ENCODE peak calls at places on chromosomes 7 and 10, in four cellular contexts. O, U, T and H are unnamed samples.

GRCh38 chr7:39342763-39343162 is 223.4 kb upstream of the YAE1 start:
- DNase-seq in U (no peak), T (no peak), O (no peak), H (no peak)

GRCh38 chr10:35331894-35332640 is 4.2 kb upstream of the CCNY start:
- DNase-seq in T (peak), U (no peak), O (no peak), H (peak)

GRCh38 chr10:13955426-13955825 is 368.7 kb downstream of the PRPF18 start:
- DNase-seq in O (no peak), T (no peak), U (no peak), H (no peak)

GRCh38 chr10:124420254-124420653 is 1.5 kb upstream of the OAT start:
- DNase-seq in T (no peak), O (no peak), U (peak), H (no peak)

GRCh38 chr10:117259279-117259678 is 18.4 kb downstream of the SLC18A2 start:
- DNase-seq in U (no peak), T (no peak), O (no peak), H (no peak)

GRCh38 chr10:59825932-59826331 is 72.7 kb upstream of the MRLN start:
- DNase-seq in O (no peak), T (no peak), U (no peak), H (no peak)

GRCh38 chr7:131111-132094 is 61.0 kb upstream of the FAM20C start:
- DNase-seq in T (no peak), U (no peak), O (no peak), H (no peak)

GRCh38 chr10:4519691-4520402 is 306.2 kb upstream of the AKR1E2 start:
- DNase-seq in U (no peak), O (no peak), T (no peak), H (no peak)

GRCh38 chr10:27865221-27865635 is 119.6 kb upstream of the MKX start:
- DNase-seq in U (no peak), T (no peak), O (no peak), H (no peak)

GRCh38 chr10:4073912-4074311 is 288.9 kb upstream of the KLF6 start:
- DNase-seq in U (no peak), O (no peak), T (no peak), H (no peak)

GRCh38 chr7:55120501-55121198 is 101.8 kb downstream of the EGFR start:
- DNase-seq in T (no peak), U (no peak), O (no peak), H (no peak)

GRCh38 chr7:137953043-137953691 is 48.7 kb downstream of the CREB3L2 start:
- DNase-seq in U (no peak), T (no peak), O (no peak), H (no peak)

GRCh38 chr10:68957654-68958053 is 1.7 kb downstream of the DDX21 start:
- DNase-seq in T (no peak), U (no peak), O (no peak), H (peak)

GRCh38 chr10:133124357-133125211 is 35.4 kb upstream of the KNDC1 start:
- DNase-seq in O (no peak), U (peak), T (no peak), H (peak)

GRCh38 chr10:5576780-5577472 is 52.2 kb downstream of the CALML3 start:
- DNase-seq in T (no peak), U (no peak), O (no peak), H (peak)

DNA sequence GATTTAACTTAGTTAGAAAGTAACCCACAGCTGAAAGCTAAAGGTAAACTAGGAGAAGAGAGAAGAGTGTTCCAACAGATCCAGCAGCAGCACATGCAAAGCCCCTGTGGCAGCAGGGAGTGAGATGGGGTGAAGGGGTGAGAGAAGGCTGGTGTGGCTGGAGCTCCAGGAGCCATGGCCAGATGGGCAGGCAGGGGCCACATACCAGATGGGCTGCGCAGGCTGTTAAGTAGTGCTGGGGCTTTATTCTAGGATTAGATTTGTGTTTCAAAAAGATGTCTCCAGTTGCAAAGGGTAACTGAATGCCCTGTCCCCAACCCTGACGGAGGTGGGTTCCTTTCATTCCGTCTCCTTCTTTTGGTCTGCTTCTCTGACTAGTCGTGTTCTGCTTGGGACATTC is 33.2 kb downstream of the HIF1AN start:
- DNase-seq in T (no peak), O (no peak), U (no peak), H (no peak)
- TF ChIP-seq POLR2AphosphoS2 in T (no peak), O (no peak), U (no peak), H (no peak)

DNA sequence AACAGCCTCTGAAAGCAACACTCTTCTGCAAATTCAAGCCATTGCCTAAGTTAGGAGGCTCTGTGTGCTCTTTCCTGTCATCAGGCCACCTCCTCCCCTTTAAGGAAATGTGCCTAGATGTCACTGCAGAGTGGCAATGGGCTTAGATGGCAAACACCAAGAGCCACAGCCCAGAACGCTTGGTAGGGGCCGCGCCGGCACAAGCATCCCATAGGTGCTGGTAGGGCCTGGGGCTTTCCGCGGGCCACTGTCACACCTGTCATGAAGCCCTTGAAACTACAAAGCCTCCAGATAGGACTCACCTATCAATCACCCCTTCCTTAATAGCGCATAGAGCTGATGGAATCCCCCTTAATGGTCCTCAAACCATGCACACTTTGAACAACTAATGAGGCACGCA is 299.9 kb downstream of the GRID1 start:
- DNase-seq in U (no peak), O (no peak), T (no peak), H (no peak)
- TF ChIP-seq POLR2AphosphoS2 in U (no peak), O (no peak), T (no peak), H (no peak)

DNA sequence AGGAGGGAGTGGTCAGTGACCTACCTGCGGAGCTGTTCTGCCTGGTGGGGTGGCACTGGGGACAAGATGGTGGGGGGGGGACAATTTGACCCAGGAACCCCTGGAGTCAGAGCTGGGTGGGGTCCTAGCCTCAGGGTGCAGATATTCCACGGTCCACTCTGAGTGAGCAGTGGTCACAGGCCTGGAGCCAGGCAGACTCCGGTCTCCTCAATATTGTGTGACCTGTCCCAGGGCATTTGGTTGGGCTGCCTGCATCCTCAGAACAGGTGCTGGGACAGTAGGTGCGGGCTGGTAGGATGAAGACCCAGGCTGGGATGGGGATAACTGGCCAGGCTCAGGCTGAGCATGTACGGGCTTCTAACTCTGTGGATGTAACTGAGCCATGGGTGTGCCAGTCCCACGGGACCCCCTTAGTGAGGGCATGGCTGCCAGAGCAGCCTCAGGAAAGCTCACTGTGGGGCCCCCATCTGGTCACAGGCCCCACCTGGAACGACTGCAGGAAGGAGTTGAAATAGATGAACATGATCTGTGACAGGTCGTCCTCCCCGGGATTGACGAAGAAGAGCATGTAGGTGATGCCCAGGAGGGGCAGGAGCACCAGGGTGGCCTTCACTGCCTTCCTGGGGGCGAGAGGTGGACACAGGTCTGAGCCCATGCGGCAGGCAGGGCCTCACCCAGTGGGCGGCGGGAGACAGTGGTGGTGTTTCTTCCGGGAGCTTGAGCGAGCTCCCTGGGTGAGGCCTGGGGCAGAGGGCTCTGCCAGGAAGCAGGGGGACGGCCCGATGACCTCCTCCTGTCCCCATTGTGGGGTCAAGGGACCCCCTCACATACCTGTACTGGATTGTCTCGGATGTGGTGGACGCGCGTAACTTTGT is 26.9 kb downstream of the CRHR2 start:
- DNase-seq in O (no peak), U (no peak), T (no peak), H (no peak)
- TF ChIP-seq POLR2AphosphoS2 in O (no peak), U (no peak), T (no peak), H (no peak)

GRCh38 chr10:97874332-97874731 is 24.7 kb downstream of the GOLGA7B start:
- DNase-seq in T (no peak), U (no peak), O (no peak), H (no peak)

GRCh38 chr10:97875391-97875790 is 25.7 kb downstream of the GOLGA7B start:
- DNase-seq in U (no peak), T (no peak), O (no peak), H (no peak)

GRCh38 chr10:97873569-97873968 is 23.9 kb downstream of the GOLGA7B start:
- DNase-seq in T (no peak), U (no peak), O (no peak), H (no peak)

GRCh38 chr10:97879241-97879640 is 29.6 kb downstream of the GOLGA7B start:
- DNase-seq in U (no peak), O (no peak), T (no peak), H (no peak)

DNA sequence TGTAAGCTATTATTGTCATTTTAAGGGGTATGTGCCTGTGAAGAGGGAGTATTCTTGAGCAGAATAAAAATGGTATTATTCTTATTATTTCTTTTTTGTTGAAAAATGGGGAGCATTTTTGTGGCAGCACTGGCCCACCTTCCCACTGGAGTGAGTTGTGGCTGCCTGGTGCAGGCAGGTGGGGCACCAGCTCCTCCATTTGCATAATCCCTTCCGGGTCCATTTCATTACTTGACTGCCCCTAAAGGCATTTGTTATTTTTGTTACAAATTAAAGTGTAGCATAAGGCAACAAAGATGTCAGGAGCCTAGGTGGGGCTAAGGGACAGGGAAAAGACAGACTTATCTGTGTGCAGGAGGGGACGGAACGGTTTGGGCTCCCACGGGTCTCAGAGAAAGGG is 26.7 kb downstream of the GOLGA7B start:
- DNase-seq in U (no peak), O (no peak), T (no peak), H (no peak)
- TF ChIP-seq POLR2AphosphoS2 in U (no peak), O (no peak), T (no peak), H (no peak)

GRCh38 chr10:71260622-71261325 is 48.4 kb downstream of the UNC5B start:
- DNase-seq in U (no peak), T (no peak), O (no peak), H (no peak)

GRCh38 chr10:71263376-71263775 is 51.0 kb downstream of the UNC5B start:
- DNase-seq in T (no peak), O (no peak), U (no peak), H (no peak)

GRCh38 chr10:71262817-71263216 is 50.4 kb downstream of the UNC5B start:
- DNase-seq in T (no peak), O (no peak), U (no peak), H (no peak)

GRCh38 chr10:71259815-71260501 is 47.6 kb downstream of the UNC5B start:
- DNase-seq in O (no peak), U (no peak), T (no peak), H (no peak)

DNA sequence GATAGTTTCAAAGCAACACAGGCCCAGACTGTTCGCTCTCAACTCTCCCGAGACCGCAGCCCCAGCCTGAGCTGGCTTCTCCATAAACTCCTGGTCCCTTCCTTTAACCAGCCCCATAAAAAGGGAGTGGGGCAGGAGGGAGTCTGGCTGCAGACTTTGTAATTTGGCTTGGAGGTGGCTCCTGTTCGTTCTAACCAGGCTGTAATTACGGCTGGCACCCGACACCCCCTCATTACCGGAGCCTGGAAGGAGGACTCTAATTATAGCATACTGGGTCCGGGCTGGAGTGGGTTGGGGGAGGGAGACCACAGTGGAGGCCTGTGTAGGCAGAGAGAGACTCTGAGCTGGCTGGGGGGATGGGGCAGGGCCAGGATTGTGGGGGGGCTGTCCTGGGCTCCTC is 49.7 kb downstream of the UNC5B start:
- DNase-seq in U (no peak), O (no peak), T (no peak), H (no peak)
- TF ChIP-seq POLR2AphosphoS2 in U (no peak), O (no peak), T (no peak), H (no peak)

GRCh38 chr10:93126484-93127052 is 52.9 kb downstream of the CYP26A1 start:
- DNase-seq in U (peak), T (no peak), O (no peak), H (no peak)

DNA sequence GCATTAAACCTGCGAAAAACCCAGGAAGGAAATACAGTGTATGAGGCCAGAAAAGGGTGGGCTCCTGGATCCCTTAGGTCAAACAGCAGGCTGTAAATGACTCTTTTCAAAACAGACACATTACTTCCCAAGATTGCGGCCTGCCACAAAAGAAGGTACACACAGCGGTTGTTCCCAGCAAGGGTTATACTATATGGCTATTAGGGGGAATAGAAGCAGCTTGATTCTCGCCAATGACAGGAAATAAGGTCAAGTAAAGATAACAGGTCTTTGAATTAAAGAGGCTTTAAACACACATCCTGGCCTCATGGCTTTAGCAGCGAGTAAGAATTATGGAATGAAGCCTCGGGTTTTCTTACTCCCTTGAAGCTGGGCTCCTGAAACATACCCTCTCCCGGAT is 58.3 kb downstream of the CYP26A1 start:
- DNase-seq in U (no peak), O (no peak), T (no peak), H (no peak)
- TF ChIP-seq POLR2AphosphoS2 in U (no peak), O (no peak), T (no peak), H (no peak)

GRCh38 chr7:101236292-101236691 is 1.3 kb downstream of the CLDN15 start:
- DNase-seq in U (no peak), O (no peak), T (no peak), H (no peak)
- TF ChIP-seq POLR2AphosphoS2 in U (no peak), O (no peak), T (no peak), H (no peak)

DNA sequence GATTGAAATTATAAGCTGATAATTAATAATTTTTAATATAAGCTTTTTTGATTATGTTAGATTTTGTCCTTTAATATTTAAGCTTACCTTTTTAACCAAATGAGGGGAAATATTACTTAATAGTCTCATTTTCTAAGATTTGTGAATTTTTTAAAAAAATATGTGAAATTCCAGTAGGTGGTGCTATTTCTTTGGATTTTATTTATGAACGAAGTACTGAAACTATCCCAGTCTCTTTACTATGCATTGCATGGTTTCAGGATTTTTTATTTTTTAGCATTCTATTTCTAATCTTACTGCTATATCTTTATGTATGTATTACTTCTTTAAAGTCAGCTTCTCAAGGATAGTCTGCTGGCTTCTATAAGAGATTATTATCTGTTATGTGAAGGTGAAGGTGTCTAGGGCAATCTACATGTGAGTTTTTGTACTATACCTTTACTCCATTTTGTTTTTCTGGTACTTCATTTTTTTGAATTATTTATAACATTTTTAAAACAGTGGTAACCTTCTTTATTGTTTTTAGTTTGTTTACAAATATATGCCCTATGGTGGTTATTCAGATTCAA is 78.3 kb downstream of the ATRNL1 start:
- DNase-seq in U (no peak), O (no peak), T (no peak), H (peak)
- TF ChIP-seq POLR2AphosphoS2 in U (no peak), O (no peak), T (no peak), H (no peak)